ENCODE peak calls at places on chromosomes 2 and 18, in six cellular contexts. N is kidney, Z is heart right ventricle, K is GM12878, U is mucosa of descending colon, Y is spleen. F is an unnamed sample. For H3K9me3, the result is how much of the 10 kb centered on the place peaks cover.

GRCh38 chr2:29878898-29879297 is 42.5 kb downstream of the ALK start:
- DNase-seq in N (no peak), Z (no peak), K (no peak), U (no peak), Y (no peak), F (no peak)

GRCh38 chr2:238860966-238861730 is 13.3 kb downstream of the TWIST2 start:
- DNase-seq in N (peak), Z (no peak), K (no peak), U (no peak), Y (peak), F (no peak)

GRCh38 chr2:188495990-188496431 is 204.3 kb downstream of the GULP1 start:
- DNase-seq in N (no peak), Z (no peak), K (no peak), U (no peak), Y (no peak), F (no peak)

GRCh38 chr2:71596011-71596410 is 142.7 kb downstream of the DYSF start:
- DNase-seq in N (no peak), Z (no peak), K (no peak), U (no peak), Y (no peak), F (no peak)

GRCh38 chr2:62858231-62858832 is 152.8 kb downstream of the EHBP1 start:
- DNase-seq in N (no peak), Z (no peak), K (no peak), U (no peak), Y (no peak), F (no peak)

GRCh38 chr2:152491139-152491472 is 156.1 kb downstream of the FMNL2 start:
- DNase-seq in N (peak), Z (peak), K (no peak), U (no peak), Y (no peak), F (no peak)

GRCh38 chr2:168450171-168450570 is 5.9 kb upstream of the CERS6 start:
- DNase-seq in N (no peak), Z (no peak), K (no peak), U (no peak), Y (no peak), F (no peak)

GRCh38 chr18:48866028-48866733 is 84.6 kb downstream of the SMAD7 start:
- DNase-seq in N (peak), Z (peak), K (no peak), U (no peak), Y (peak), F (no peak)

GRCh38 chr2:235538989-235539388 is 45.1 kb downstream of the AGAP1 start:
- DNase-seq in N (no peak), Z (no peak), K (no peak), U (peak), Y (no peak), F (no peak)

GRCh38 chr2:238527565-238527964 is 100.8 kb downstream of the ASB1 start:
- DNase-seq in N (peak), Z (no peak), K (no peak), U (no peak), Y (no peak), F (no peak)

GRCh38 chr2:232327089-232328037 is 51.2 kb upstream of the ALPP start:
- DNase-seq in N (peak), Z (peak), K (no peak), U (peak), Y (peak), F (peak)

GRCh38 chr2:145685323-145686050 is 1165.6 kb upstream of the ZEB2 start:
- DNase-seq in N (no peak), Z (no peak), K (no peak), U (no peak), Y (no peak), F (no peak)

GRCh38 chr18:37714621-37715020 is 149.0 kb upstream of the CELF4 start:
- DNase-seq in N (no peak), Z (no peak), K (no peak), U (no peak), Y (no peak), F (no peak)

GRCh38 chr2:197237720-197238370 is 72.7 kb downstream of the ANKRD44 start:
- DNase-seq in N (no peak), Z (no peak), K (no peak), U (no peak), Y (no peak), F (no peak)

GRCh38 chr2:75574106-75574505 is 13.4 kb upstream of the EVA1A start:
- DNase-seq in N (no peak), Z (no peak), K (no peak), U (no peak), Y (no peak), F (no peak)

GRCh38 chr2:150088538-150088937 is 398.9 kb downstream of the RND3 start:
- DNase-seq in N (no peak), Z (no peak), K (no peak), U (no peak), Y (no peak), F (no peak)

GRCh38 chr2:75634945-75635344 is 11.6 kb upstream of the MRPL19 start:
- DNase-seq in N (no peak), Z (no peak), K (no peak), U (no peak), Y (no peak), F (no peak)

GRCh38 chr2:84417453-84417852 is 41.6 kb downstream of the SUCLG1 start:
- DNase-seq in N (no peak), Z (no peak), K (no peak), U (no peak), Y (no peak), F (no peak)

GRCh38 chr2:19046986-19047780 is 311.2 kb downstream of the OSR1 start:
- DNase-seq in N (no peak), Z (no peak), K (peak), U (no peak), Y (no peak), F (no peak)

GRCh38 chr2:20356042-20356441 is 5.4 kb upstream of the PUM2 start:
- DNase-seq in N (no peak), Z (no peak), K (no peak), U (no peak), Y (no peak), F (no peak)

GRCh38 chr2:128177315-128177714 is 86.3 kb downstream of the UGGT1 start:
- DNase-seq in N (no peak), Z (no peak), K (no peak), U (no peak), Y (no peak), F (no peak)

GRCh38 chr2:37168217-37168981 is 11.6 kb upstream of the EIF2AK2 start:
- DNase-seq in N (no peak), Z (no peak), K (no peak), U (no peak), Y (no peak), F (no peak)

GRCh38 chr2:208142925-208143799 is 2.8 kb downstream of the CRYGB start:
- DNase-seq in N (no peak), Z (no peak), K (no peak), U (no peak), Y (no peak), F (no peak)

GRCh38 chr2:17156086-17156485 is 362.2 kb downstream of the RAD51AP2 start:
- DNase-seq in N (no peak), Z (no peak), K (no peak), U (no peak), Y (no peak), F (no peak)

GRCh38 chr2:116718451-116718850 is 1096.0 kb upstream of the DDX18 start:
- DNase-seq in N (no peak), Z (no peak), K (no peak), U (no peak), Y (no peak), F (no peak)

GRCh38 chr2:151973901-151974199 is 125.0 kb downstream of the CACNB4 start:
- DNase-seq in N (no peak), Z (no peak), K (no peak), U (no peak), Y (no peak), F (no peak)

GRCh38 chr2:192148620-192149321 is 46.0 kb downstream of the TMEFF2 start:
- DNase-seq in N (no peak), Z (no peak), K (no peak), U (no peak), Y (no peak), F (no peak)

GRCh38 chr18:14919666-14920065 is 171.7 kb downstream of the ANKRD30B start:
- DNase-seq in N (no peak), Z (no peak), K (no peak), U (peak), Y (no peak), F (no peak)

GRCh38 chr18:46719388-46719787 is 37.5 kb downstream of the ST8SIA5 start:
- DNase-seq in N (no peak), Z (no peak), K (no peak), U (no peak), Y (no peak), F (no peak)

GRCh38 chr18:34970106-34970505 is 71.1 kb upstream of the MAPRE2 start:
- DNase-seq in N (no peak), Z (no peak), K (no peak), U (no peak), Y (no peak), F (no peak)

GRCh38 chr2:63861220-63861822 is 19.6 kb downstream of the UGP2 start:
- DNase-seq in N (no peak), Z (no peak), K (no peak), U (no peak), Y (no peak), F (no peak)

GRCh38 chr2:186130678-186131511 is 355.2 kb upstream of the ZC3H15 start:
- DNase-seq in N (no peak), Z (no peak), K (no peak), U (no peak), Y (no peak), F (no peak)

GRCh38 chr2:168015274-168015953 is 232.0 kb downstream of the STK39 start:
- DNase-seq in N (no peak), Z (no peak), K (no peak), U (no peak), Y (no peak), F (no peak)

GRCh38 chr2:197613509-197613987 is 61.8 kb downstream of the RFTN2 start:
- DNase-seq in N (no peak), Z (no peak), K (no peak), U (no peak), Y (no peak), F (no peak)

GRCh38 chr2:39933166-39933565 is 154.1 kb upstream of the THUMPD2 start:
- DNase-seq in N (no peak), Z (no peak), K (no peak), U (no peak), Y (no peak), F (no peak)

GRCh38 chr18:54828290-54828871 is at the start of gene RAB27B:
- DNase-seq in N (peak), Z (peak), K (no peak), U (peak), Y (peak), F (peak)

GRCh38 chr18:76384861-76385680 is 110.0 kb downstream of the ZNF516 start:
- DNase-seq in N (no peak), Z (no peak), K (no peak), U (no peak), Y (no peak), F (no peak)

GRCh38 chr2:147325955-147326354 is 518.9 kb upstream of the ACVR2A start:
- DNase-seq in N (no peak), Z (no peak), K (no peak), U (no peak), Y (no peak), F (no peak)

GRCh38 chr2:147327636-147328035 is 517.2 kb upstream of the ACVR2A start:
- DNase-seq in N (no peak), Z (no peak), K (peak), U (no peak), Y (no peak), F (no peak)

GRCh38 chr2:147330925-147331324 is 513.9 kb upstream of the ACVR2A start:
- DNase-seq in N (no peak), Z (no peak), K (no peak), U (no peak), Y (no peak), F (no peak)

GRCh38 chr2:147331790-147332419 is 512.9 kb upstream of the ACVR2A start:
- DNase-seq in N (no peak), Z (no peak), K (no peak), U (no peak), Y (no peak), F (no peak)
- TF ChIP-seq CTCF in N (peak), Z (no peak), K (peak), U (no peak), Y (peak), F (peak)

GRCh38 chr18:39802648-39803229 is 2152.3 kb upstream of the PIK3C3 start:
- DNase-seq in N (no peak), Z (no peak), K (no peak), U (no peak), Y (no peak), F (no peak)
- H3K4me3 ChIP-seq in N (no peak), Z (no peak), K (no peak), U (no peak), Y (no peak), F (no peak)

DNA sequence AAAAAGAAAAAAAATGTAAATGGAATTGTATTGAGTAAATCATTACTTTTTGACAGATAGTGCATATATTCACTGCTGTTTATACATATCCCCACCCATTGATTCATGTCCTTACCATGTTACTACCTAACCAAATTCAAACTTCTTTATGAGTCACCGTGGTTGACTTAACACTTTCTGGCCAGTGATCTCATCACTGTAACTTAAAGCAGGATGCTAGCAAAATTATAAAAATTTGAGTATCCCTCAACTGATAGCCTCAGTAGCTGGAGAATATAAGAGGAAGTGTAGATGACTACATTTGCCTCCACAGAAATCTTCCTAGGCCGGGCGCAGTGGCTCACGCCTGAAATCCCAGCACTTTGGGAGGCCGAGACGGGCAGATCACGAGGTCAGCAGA is 13.4 kb downstream of the CNOT9 start:
- DNase-seq in N (no peak), Z (no peak), K (no peak), U (no peak), Y (no peak), F (no peak)
- H3K9me3 ChIP-seq in N (under half), Z (under half), K (under half), U (under half), Y (under half), F (under half)

GRCh38 chr2:215036314-215036713 is 102.1 kb downstream of the ABCA12 start:
- DNase-seq in N (no peak), Z (no peak), K (no peak), U (no peak), Y (no peak), F (no peak)
- TF ChIP-seq CTCF in N (no peak), Z (no peak), K (no peak), U (no peak), Y (no peak), F (no peak)

GRCh38 chr2:95695613-95696012 is 103.8 kb downstream of the TRIM43 start:
- DNase-seq in N (no peak), Z (peak), K (no peak), U (no peak), Y (no peak), F (no peak)
- H3K4me3 ChIP-seq in N (no peak), Z (no peak), K (no peak), U (no peak), Y (no peak), F (no peak)

DNA sequence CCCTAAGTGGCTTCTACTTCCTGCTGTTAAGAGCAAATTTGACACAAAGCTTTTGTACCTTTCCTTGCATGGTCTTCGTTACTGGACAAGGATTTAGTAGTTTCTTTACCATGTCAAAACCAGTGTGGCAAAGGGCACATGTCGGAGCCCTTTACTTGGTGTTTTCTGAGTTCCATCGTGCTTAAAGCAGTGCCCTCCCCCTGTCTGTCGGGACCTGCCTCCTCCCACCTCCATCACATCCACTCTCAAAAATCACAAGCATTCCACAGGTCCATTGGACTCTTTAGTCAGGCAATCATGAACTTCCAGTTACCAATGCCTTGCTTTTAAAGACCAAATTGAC is 763 bp downstream of the CCDC141 start:
- DNase-seq in N (no peak), Z (no peak), K (no peak), U (no peak), Y (no peak), F (no peak)
- H3K9me3 ChIP-seq in N (under half), Z (under half), K (under half), U (under half), Y (under half), F (under half)

F was measured in left lung.